ENCODE peak calls at places on chromosomes 11 and 22, in nine cellular contexts. Y is left lung; C is T-cell; E is stimulated activated CD4-positive, alpha-beta T cell treated with anti-CD3 and anti-CD28 coated beads, Interleukin-4, amount 100 ng/mL, for 1 hour; P is NCI-H510A treated with DMSO at 0.1 percent for 48 hours; U is RWPE1; H is HEK293T; I is dorsolateral prefrontal cortex; K is GM23248. Q is an unnamed sample.

GRCh38 chr11:125256471-125257010 is 92.0 kb downstream of the PKNOX2 start:
- DNase-seq in Y (no peak), C (no peak), E (no peak), P (no peak), U (no peak), H (no peak), I (no peak), K (no peak), Q (no peak)

GRCh38 chr11:117830674-117831351 is 6.3 kb upstream of the FXYD2 start:
- DNase-seq in Y (no peak), C (no peak), E (no peak), P (no peak), U (no peak), H (no peak), I (peak), K (no peak), Q (no peak)

GRCh38 chr22:37121887-37122591 is 12.5 kb upstream of the TMPRSS6 start:
- DNase-seq in Y (peak), C (peak), E (peak), P (no peak), U (peak), H (no peak), I (no peak), K (peak), Q (no peak)

GRCh38 chr11:85589373-85589772 is 37.8 kb downstream of the DLG2 start:
- DNase-seq in Y (no peak), C (no peak), E (no peak), P (no peak), U (no peak), H (no peak), I (no peak), K (no peak), Q (no peak)

GRCh38 chr11:44430140-44430539 is 120.2 kb upstream of the ALX4 start:
- DNase-seq in Y (no peak), C (no peak), E (no peak), P (no peak), U (no peak), H (no peak), I (no peak), K (no peak), Q (no peak)

GRCh38 chr11:65095427-65095826 is 587 bp upstream of the VPS51 start:
- DNase-seq in Y (no peak), C (no peak), E (no peak), P (no peak), U (no peak), H (no peak), I (no peak), K (no peak), Q (no peak)

GRCh38 chr11:114075891-114076441 is 16.5 kb downstream of the ZBTB16 start:
- DNase-seq in Y (no peak), C (peak), E (no peak), P (peak), U (no peak), H (peak), I (no peak), K (peak), Q (peak)

GRCh38 chr11:86037743-86038142 is 31.1 kb downstream of the PICALM start:
- DNase-seq in Y (no peak), C (no peak), E (no peak), P (no peak), U (no peak), H (no peak), I (no peak), K (no peak), Q (no peak)

GRCh38 chr11:68276864-68277263 is 5.1 kb upstream of the C11orf24 start:
- DNase-seq in Y (no peak), C (no peak), E (no peak), P (no peak), U (no peak), H (no peak), I (no peak), K (no peak), Q (no peak)

GRCh38 chr11:12602421-12602820 is 71.8 kb upstream of the TEAD1 start:
- DNase-seq in Y (no peak), C (no peak), E (no peak), P (no peak), U (no peak), H (no peak), I (no peak), K (peak), Q (no peak)

GRCh38 chr22:37746366-37747089 is 49.7 kb downstream of the TRIOBP start:
- DNase-seq in Y (no peak), C (no peak), E (no peak), P (no peak), U (no peak), H (peak), I (no peak), K (peak), Q (no peak)

GRCh38 chr22:22935546-22936157 is 48.0 kb downstream of the IGLL5 start:
- DNase-seq in Y (no peak), C (no peak), E (no peak), P (no peak), U (no peak), H (no peak), I (no peak), K (no peak), Q (no peak)

GRCh38 chr11:60887531-60887930 is 18.9 kb downstream of the PRPF19 start:
- DNase-seq in Y (no peak), C (no peak), E (peak), P (peak), U (no peak), H (peak), I (peak), K (peak), Q (no peak)

GRCh38 chr22:19619144-19620009 is 94.9 kb upstream of the SEPTIN5 start:
- DNase-seq in Y (no peak), C (no peak), E (no peak), P (no peak), U (no peak), H (no peak), I (no peak), K (no peak), Q (no peak)

GRCh38 chr22:42330953-42331525 is 60.6 kb upstream of the TCF20 start:
- DNase-seq in Y (no peak), C (no peak), E (no peak), P (peak), U (no peak), H (peak), I (peak), K (peak), Q (no peak)

GRCh38 chr11:86079421-86079820 is 10.5 kb upstream of the PICALM start:
- DNase-seq in Y (no peak), C (no peak), E (no peak), P (no peak), U (no peak), H (no peak), I (no peak), K (no peak), Q (no peak)

GRCh38 chr11:45109400-45109799 is 37.0 kb upstream of the PRDM11 start:
- DNase-seq in Y (no peak), C (no peak), E (no peak), P (no peak), U (no peak), H (no peak), I (no peak), K (no peak), Q (no peak)

GRCh38 chr11:104823638-104824037 is 74.6 kb downstream of the CASP12 start:
- DNase-seq in Y (no peak), C (no peak), E (no peak), P (no peak), U (no peak), H (no peak), I (no peak), K (peak), Q (no peak)

GRCh38 chr11:120547871-120548681 is 36.5 kb downstream of the GRIK4 start:
- DNase-seq in Y (peak), C (no peak), E (no peak), P (no peak), U (peak), H (no peak), I (peak), K (peak), Q (peak)

GRCh38 chr11:116895053-116895757 is 57.8 kb upstream of the APOA1 start:
- DNase-seq in Y (no peak), C (peak), E (peak), P (no peak), U (no peak), H (no peak), I (no peak), K (no peak), Q (peak)

GRCh38 chr11:6625156-6625831 is 6.1 kb upstream of the TPP1 start:
- DNase-seq in Y (no peak), C (no peak), E (no peak), P (no peak), U (no peak), H (no peak), I (no peak), K (no peak), Q (peak)

GRCh38 chr22:44179989-44180705 is 578 bp upstream of the PARVG start:
- DNase-seq in Y (no peak), C (no peak), E (no peak), P (no peak), U (no peak), H (no peak), I (no peak), K (no peak), Q (no peak)

GRCh38 chr11:77144854-77145428 is 16.9 kb downstream of the MYO7A start:
- DNase-seq in Y (no peak), C (no peak), E (no peak), P (no peak), U (no peak), H (no peak), I (no peak), K (no peak), Q (no peak)